ENCODE peak calls at places on chromosomes 7 and 10, in four cellular contexts. F, B, S and D are unnamed samples.

GRCh38 chr10:131819241-131820072 is 81.4 kb upstream of the PPP2R2D start:
- DNase-seq in F (no peak), B (peak; percentile 49), S (peak; percentile 8), D (no peak)

GRCh38 chr10:96670786-96671185 is 49.5 kb downstream of the PIK3AP1 start:
- DNase-seq in B (no peak), F (no peak), S (no peak), D (no peak)

GRCh38 chr10:68121862-68122261 is 12.6 kb downstream of the MYPN start:
- DNase-seq in S (no peak), B (no peak), F (no peak), D (no peak)

GRCh38 chr7:22563115-22563514 is 63.1 kb upstream of the STEAP1B start:
- DNase-seq in F (no peak), B (no peak), S (no peak), D (no peak)

GRCh38 chr7:45143616-45144015 is 14.0 kb upstream of the RAMP3 start:
- DNase-seq in F (no peak), S (no peak), B (no peak), D (no peak)

GRCh38 chr10:93180402-93181040 is 106.8 kb downstream of the CYP26A1 start:
- DNase-seq in B (no peak), F (no peak), S (peak; percentile 70), D (no peak)

GRCh38 chr7:101705327-101705726 is 76.2 kb upstream of the MYL10 start:
- DNase-seq in F (no peak), S (no peak), B (no peak), D (no peak)

GRCh38 chr10:121589553-121589952 is 8.7 kb downstream of the FGFR2 start:
- DNase-seq in F (no peak), B (no peak), S (no peak), D (no peak)

GRCh38 chr10:44578271-44578670 is 193.4 kb upstream of the CXCL12 start:
- DNase-seq in S (no peak), B (no peak), F (no peak), D (no peak)

GRCh38 chr10:93991596-93992284 is 2.0 kb upstream of the PLCE1 start:
- DNase-seq in S (peak; percentile 67), F (no peak), B (peak; percentile 15), D (no peak)

GRCh38 chr10:125765835-125766234 is 9.8 kb downstream of the MMP21 start:
- DNase-seq in S (no peak), B (no peak), F (no peak), D (no peak)

GRCh38 chr10:125521721-125522680 is 161.0 kb downstream of the TEX36 start:
- DNase-seq in F (peak; percentile 36), B (peak; percentile 39), S (no peak), D (peak; percentile 26)

GRCh38 chr10:91409069-91409868 is 875 bp upstream of the HECTD2 start:
- DNase-seq in B (peak; percentile 64), F (no peak), S (peak; percentile 85), D (peak; percentile 32)

GRCh38 chr7:31017036-31017747 is 34.9 kb upstream of the ADCYAP1R1 start:
- DNase-seq in B (no peak), S (no peak), F (no peak), D (no peak)

GRCh38 chr7:137109966-137110930 is 233.3 kb downstream of the PTN start:
- DNase-seq in F (no peak), S (no peak), B (no peak), D (no peak)

GRCh38 chr10:52300599-52301277 is 13.3 kb upstream of the DKK1 start:
- DNase-seq in F (no peak), B (no peak), S (no peak), D (no peak)

GRCh38 chr10:129954916-129955315 is 9.2 kb downstream of the EBF3 start:
- DNase-seq in S (no peak), F (no peak), B (no peak), D (no peak)
- TF ChIP-seq CTCF in S (no peak), F (no peak), B (no peak), D (no peak)

DNA sequence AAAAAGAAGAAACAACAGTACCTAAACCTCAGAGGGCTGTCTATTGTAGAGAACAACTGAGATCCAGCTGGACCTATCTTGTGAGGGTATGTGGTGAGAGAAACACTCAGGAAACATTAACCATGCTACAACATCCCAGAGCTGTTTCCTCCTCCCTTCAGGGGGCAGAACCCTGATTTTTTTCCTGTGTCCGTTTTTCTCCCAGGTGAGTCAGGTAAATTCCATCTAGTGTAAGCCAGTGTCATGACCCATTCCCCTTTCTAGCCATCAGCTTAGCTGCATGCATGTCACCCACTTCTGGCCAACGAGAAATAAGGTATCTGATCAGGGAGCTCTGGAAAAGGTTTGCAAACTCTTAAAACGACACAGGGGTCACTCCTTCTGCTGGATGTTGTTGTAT is 103.8 kb downstream of the DNMBP start:
- DNase-seq in S (no peak), B (no peak), F (no peak), D (no peak)
- TF ChIP-seq CTCF in S (no peak), B (no peak), F (no peak), D (no peak)

GRCh38 chr7:92427193-92427592 is 20.1 kb upstream of the GATAD1 start:
- DNase-seq in S (no peak), B (no peak), F (no peak), D (no peak)

GRCh38 chr7:92422926-92423325 is 24.4 kb upstream of the GATAD1 start:
- DNase-seq in S (no peak), B (no peak), F (no peak), D (no peak)

GRCh38 chr7:92423646-92424045 is 23.6 kb upstream of the GATAD1 start:
- DNase-seq in F (no peak), B (no peak), S (no peak), D (no peak)

GRCh38 chr7:92421676-92422435 is 25.4 kb upstream of the GATAD1 start:
- DNase-seq in B (no peak), S (no peak), F (no peak), D (no peak)

DNA sequence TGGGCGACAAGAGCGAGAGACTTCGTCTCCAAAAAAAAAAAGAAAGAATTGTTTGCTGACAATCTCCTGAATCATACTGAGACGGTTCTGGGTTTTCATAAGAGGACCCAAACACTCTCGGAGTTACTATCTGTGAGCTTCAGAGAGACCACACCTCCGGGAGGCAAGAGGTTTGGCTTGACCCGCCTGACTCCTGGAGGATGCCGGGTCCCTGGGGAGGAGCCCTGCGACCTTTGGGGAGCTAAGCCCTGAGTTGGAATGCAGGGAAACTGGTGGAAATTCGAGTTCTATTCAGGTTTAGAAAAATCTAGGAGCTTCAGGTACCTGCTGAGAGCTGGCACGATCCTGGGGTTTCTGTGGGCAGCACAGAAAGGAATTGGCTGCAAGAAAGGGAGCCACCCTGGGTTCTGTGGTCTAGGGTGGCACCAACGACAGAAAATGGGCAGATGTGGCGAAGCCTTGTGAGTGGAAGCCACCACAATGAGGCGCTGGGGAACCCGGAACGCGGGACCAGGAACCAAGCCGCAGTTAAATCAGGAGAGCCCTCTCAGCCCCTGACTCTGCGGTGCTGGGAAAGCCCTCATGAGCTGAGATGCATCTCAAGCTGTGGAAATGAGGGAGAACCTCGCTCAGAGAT is 21.9 kb upstream of the GATAD1 start:
- DNase-seq in S (no peak), B (peak; percentile 24), F (no peak), D (no peak)
- TF ChIP-seq CTCF in S (no peak), B (no peak), F (no peak), D (no peak)

GRCh38 chr10:70477661-70478162 is 855 bp upstream of the PALD1 start:
- DNase-seq in B (peak; percentile 42), F (peak; percentile 77), S (no peak), D (peak; percentile 54)

GRCh38 chr10:70480254-70480861 is 1.8 kb downstream of the PALD1 start:
- DNase-seq in F (peak; percentile 61), B (no peak), S (no peak), D (peak; percentile 55)

GRCh38 chr10:70479161-70479531 is 579 bp downstream of the PALD1 start:
- DNase-seq in F (no peak), S (no peak), B (no peak), D (no peak)

GRCh38 chr10:70479626-70480253 is 1.2 kb downstream of the PALD1 start:
- DNase-seq in B (no peak), S (no peak), F (no peak), D (no peak)

DNA sequence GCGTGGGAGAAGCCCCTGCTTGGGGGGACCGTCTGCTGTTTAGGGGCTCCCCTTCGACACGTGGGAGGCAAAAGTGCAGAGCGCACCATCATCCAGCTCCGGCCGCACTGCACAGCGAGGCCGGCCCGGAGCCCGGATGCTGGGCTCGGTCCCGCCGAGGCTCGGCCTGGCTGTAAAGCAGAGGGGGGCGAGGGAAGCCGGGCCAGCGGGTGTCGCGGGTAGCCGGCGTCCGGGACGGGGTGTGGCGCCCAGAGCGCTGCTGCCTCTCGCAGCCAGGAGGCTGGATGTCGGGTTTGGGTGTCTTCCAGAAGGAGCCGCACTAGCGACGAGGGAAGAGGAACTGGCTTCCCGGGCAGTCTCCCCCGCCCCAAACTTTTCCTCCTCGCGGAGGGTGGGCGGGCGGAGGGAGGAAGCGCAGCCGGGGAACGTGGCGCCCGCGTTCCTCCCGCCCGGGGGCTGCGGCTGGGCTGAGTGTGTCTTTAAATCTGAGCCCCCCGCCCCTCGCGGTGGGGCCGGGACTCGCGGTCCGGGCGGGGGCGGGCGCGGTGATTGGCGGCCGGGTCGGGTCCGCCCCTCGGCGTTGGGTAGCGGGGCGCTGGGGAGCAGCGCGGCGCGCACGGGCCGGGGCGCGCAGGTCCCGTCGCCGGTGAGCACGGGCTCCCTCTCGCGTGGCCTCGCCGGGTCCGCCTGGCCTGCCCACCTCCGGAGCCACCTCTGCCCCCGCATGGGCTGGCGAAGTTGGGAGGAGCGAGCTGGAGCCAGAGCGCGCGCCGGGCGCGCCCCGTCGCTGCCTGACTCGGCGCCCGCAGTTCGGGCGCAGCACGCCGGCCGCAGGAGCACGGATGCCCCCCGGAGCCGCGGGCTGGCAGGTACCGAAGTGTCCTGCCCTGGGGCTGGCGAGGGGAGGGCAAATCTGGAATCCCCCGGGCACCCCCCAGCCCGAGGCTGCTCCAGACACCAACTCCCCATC is at the start of gene PALD1:
- DNase-seq in S (peak; percentile 43), B (peak; percentile 81), F (peak; percentile 74), D (peak; percentile 68)
- TF ChIP-seq CTCF in S (no peak), B (no peak), F (peak; percentile 5), D (no peak)

GRCh38 chr7:2173184-2173827 is 59.4 kb downstream of the MAD1L1 start:
- DNase-seq in S (no peak), F (no peak), B (no peak), D (no peak)

GRCh38 chr7:2171855-2172254 is 60.9 kb downstream of the MAD1L1 start:
- DNase-seq in F (no peak), S (no peak), B (no peak), D (no peak)

GRCh38 chr7:2175514-2175913 is 57.2 kb downstream of the MAD1L1 start:
- DNase-seq in F (no peak), S (peak; percentile 48), B (no peak), D (no peak)

GRCh38 chr7:2172311-2173183 is 60.2 kb downstream of the MAD1L1 start:
- DNase-seq in S (no peak), F (no peak), B (no peak), D (no peak)

DNA sequence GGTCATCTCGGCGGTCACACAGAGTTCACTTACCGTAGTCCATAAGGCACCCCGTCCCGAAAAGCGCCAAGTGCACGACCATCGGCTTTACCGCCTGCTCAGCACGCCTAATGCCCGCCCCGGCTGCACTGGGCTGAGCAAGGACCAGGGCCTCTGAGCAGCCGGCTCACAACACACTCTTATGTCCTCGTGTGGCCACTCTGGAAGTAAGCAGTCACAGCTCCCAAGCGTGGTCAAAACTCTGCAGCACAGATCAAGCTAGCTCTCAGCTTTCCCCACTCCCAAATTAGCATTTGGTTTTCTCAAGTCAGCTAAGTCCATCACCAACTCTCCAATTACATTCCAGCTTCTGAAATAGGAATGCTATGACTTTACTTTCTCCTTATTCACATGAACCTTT is 57.7 kb downstream of the MAD1L1 start:
- DNase-seq in B (no peak), S (no peak), F (no peak), D (no peak)
- TF ChIP-seq CTCF in B (no peak), S (no peak), F (no peak), D (no peak)